ENCODE peak calls at places on chromosomes 1 and 21, in four cellular contexts. L is colonic mucosa, J is suprapubic skin, H is tibial nerve. Y is an unnamed sample. For H3K4me1 and H3K9me3, the result is how much of the 10 kb centered on the place peaks cover.

GRCh38 chr1:214261206-214262123 is 19.5 kb upstream of the SMYD2 start:
- DNase-seq in J (peak), L (peak), H (peak), Y (no peak)

GRCh38 chr1:145979746-145980435 is 15.4 kb downstream of the POLR3GL start:
- DNase-seq in L (no peak), H (no peak), J (no peak), Y (no peak)

GRCh38 chr1:91783423-91784162 is 102.4 kb downstream of the TGFBR3 start:
- DNase-seq in J (no peak), H (no peak), L (no peak), Y (no peak)

GRCh38 chr1:209633335-209633997 is 18.8 kb downstream of the LAMB3 start:
- DNase-seq in J (no peak), H (no peak), L (no peak), Y (no peak)

GRCh38 chr1:165495811-165496143 is 48.0 kb upstream of the LRRC52 start:
- DNase-seq in H (no peak), J (no peak), L (no peak), Y (no peak)

GRCh38 chr1:160884579-160884978 is 401 bp downstream of the ITLN1 start:
- DNase-seq in L (no peak), H (no peak), J (no peak), Y (no peak)

GRCh38 chr1:183892351-183892793 is 87.5 kb downstream of the RGL1 start:
- DNase-seq in J (no peak), H (no peak), L (no peak), Y (no peak)

GRCh38 chr1:233005703-233006102 is 55.3 kb downstream of the NTPCR start:
- DNase-seq in J (no peak), L (no peak), H (no peak), Y (no peak)

GRCh38 chr1:208291923-208292711 is 47.9 kb upstream of the PLXNA2 start:
- DNase-seq in H (no peak), L (no peak), J (no peak), Y (no peak)

GRCh38 chr21:34736116-34736870 is 67.5 kb downstream of the CLIC6 start:
- DNase-seq in L (no peak), H (no peak), J (no peak), Y (no peak)

GRCh38 chr1:202207292-202207691 is 13.7 kb downstream of the LGR6 start:
- DNase-seq in H (no peak), J (no peak), L (no peak), Y (no peak)

GRCh38 chr1:55428944-55429931 is 214.1 kb upstream of the USP24 start:
- DNase-seq in H (peak), J (no peak), L (no peak), Y (peak)

GRCh38 chr1:189929501-189930099 is 548.1 kb downstream of the BRINP3 start:
- DNase-seq in H (no peak), L (no peak), J (no peak), Y (no peak)

GRCh38 chr1:78691995-78692747 is 42.5 kb downstream of the IFI44 start:
- DNase-seq in L (no peak), J (no peak), H (no peak), Y (no peak)

GRCh38 chr1:58596631-58597052 is 19.6 kb upstream of the TACSTD2 start:
- DNase-seq in H (no peak), J (no peak), L (no peak), Y (no peak)

GRCh38 chr1:240145120-240145519 is 53.4 kb downstream of the FMN2 start:
- DNase-seq in L (no peak), J (no peak), H (no peak), Y (no peak)

GRCh38 chr1:223341111-223341510 is 22.9 kb downstream of the SUSD4 start:
- DNase-seq in J (no peak), L (no peak), H (no peak), Y (no peak)

GRCh38 chr1:32876341-32877210 is 5.9 kb upstream of the FNDC5 start:
- DNase-seq in H (no peak), J (no peak), L (peak), Y (no peak)

GRCh38 chr21:34078915-34079314 is 5.5 kb downstream of the MRPS6 start:
- DNase-seq in H (no peak), L (peak), J (no peak), Y (no peak)

GRCh38 chr1:30758785-30759380 is 1.3 kb upstream of the LAPTM5 start:
- DNase-seq in H (no peak), L (no peak), J (no peak), Y (no peak)

GRCh38 chr1:238476881-238477280 is 586.2 kb upstream of the ZP4 start:
- DNase-seq in H (no peak), J (no peak), L (no peak), Y (no peak)

GRCh38 chr1:102365074-102365473 is 368.3 kb upstream of the OLFM3 start:
- DNase-seq in L (no peak), H (no peak), J (no peak), Y (no peak)

GRCh38 chr1:8863712-8864324 is 14.7 kb downstream of the ENO1 start:
- DNase-seq in H (no peak), L (no peak), J (no peak), Y (no peak)

DNA sequence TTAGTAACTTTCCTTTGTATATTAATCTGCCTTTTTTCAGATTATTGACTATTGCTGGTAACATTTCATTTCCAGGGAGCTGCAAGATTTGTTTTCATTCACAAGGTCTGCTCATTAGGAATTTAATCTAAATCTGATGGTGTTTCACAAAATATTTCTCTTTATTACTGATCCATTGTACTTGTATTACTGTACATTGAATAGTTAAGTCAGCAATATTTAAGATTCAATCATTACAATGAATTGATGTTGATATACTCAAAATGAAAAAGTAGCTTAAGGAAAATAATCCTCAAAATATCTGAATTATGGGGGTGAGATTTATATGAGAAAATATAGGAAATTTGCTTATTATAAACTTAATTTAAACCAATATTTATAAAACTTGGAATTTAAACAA is 308.6 kb upstream of the PBX1 start:
- DNase-seq in H (no peak), L (no peak), J (no peak), Y (no peak)
- H3K4me1 ChIP-seq in H (under half), L (under half), J (under half), Y (under half)

GRCh38 chr1:3963554-3963953 is 63.5 kb upstream of the C1orf174 start:
- DNase-seq in J (no peak), L (no peak), H (no peak), Y (no peak)
- H3K9me3 ChIP-seq in J (under half), L (under half), H (under half), Y (under half)

DNA sequence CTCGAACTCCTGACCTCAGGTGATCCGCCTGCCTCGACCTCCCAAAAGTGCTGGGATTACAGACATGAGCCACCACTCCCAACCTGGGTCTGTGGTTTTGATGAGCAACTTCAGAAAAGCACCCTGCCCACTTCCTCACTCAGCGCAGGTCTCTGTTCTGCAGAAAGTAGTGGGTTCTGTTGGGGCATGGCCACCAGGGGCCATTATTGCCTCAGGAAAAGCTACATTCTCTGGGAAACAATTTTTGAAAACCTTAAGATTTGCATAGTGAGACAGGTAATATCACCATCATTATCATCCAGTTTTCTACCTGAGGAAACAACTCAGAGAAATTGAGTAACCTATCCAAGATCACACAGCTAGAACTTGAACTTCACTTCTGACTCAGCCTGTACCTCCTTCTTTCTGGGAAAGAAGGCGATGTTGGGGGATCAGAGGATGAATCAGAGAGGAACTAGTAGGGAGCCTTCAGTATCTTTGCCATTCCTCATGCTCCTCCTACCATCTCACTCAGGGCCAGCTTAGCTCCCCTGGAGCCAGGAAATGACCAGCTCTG is 7.1 kb upstream of the NES start:
- DNase-seq in H (no peak), L (no peak), J (no peak), Y (no peak)
- H3K4me1 ChIP-seq in H (under half), L (under half), J (under half), Y (under half)

DNA sequence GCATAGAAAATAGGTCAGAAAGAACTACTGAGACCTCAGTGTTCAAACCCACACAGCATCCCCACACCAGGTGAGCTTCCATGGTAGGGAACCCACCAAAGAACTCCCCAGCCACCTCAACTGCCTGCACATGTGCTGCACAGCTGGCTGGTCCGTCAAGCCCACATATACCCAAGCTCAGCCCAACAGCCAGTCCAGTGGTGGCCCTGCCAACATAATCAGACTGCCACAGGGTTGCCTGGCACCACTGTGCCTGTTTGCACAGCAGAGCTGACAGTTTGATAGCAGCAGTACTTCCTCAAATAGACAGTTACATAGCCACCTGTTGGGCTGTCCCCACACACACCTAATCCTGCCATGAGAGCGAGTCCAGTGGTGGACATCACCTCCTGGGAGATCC is 283.3 kb upstream of the PRMT6 start:
- DNase-seq in J (no peak), L (no peak), H (no peak), Y (no peak)
- H3K9me3 ChIP-seq in J (under half), L (under half), H (under half), Y (under half)

DNA sequence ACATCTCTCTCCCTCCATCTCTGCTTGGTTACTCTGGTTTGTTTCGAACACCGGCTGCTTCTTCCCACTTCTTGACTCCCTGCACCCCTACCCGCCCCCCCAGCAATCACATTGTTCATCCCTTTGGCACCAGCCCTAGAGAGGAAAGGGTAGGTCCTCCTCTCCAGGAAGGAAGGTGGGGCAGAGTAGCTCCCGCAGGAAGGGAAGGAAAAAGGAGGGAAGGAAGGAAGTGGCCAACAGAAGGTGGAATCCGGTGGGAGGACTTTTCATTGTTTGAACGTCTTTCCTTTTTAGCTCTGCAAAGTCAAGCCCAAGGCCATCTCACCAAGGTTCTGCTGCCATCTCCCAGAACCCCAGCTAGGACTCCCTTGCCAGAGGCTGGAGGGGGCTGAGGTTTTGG is 18.0 kb downstream of the IER5 start:
- DNase-seq in L (no peak), H (no peak), J (no peak), Y (no peak)
- H3K4me1 ChIP-seq in L (under half), H (under half), J (under half), Y (half or more)

DNA sequence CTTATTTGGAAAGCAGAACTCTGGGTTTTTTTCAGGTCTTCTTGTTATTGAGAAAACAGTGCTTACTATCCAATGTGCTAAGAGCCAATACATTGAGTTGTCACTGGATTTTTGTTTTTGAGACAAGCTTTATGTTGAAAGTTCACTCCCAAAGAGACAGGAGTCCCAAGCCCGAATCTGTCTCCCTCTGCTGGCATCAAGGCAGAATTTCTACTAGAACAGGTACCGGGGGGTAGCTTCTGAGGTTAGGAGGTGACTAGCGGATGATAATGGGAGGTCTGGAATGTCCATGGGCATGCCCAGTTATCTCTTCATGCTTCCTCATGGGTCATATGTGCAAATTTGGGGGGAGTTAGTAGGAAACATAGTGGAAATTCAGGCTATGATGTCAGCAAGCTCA is 25.1 kb downstream of the ZNF124 start:
- DNase-seq in L (no peak), H (no peak), J (no peak), Y (no peak)
- H3K9me3 ChIP-seq in L (under half), H (half or more), J (under half), Y (under half)

GRCh38 chr1:153343040-153343681 is 5.5 kb downstream of the PGLYRP4 start:
- DNase-seq in L (no peak), H (no peak), J (peak), Y (no peak)
- H3K4me1 ChIP-seq in L (under half), H (under half), J (under half), Y (under half)

DNA sequence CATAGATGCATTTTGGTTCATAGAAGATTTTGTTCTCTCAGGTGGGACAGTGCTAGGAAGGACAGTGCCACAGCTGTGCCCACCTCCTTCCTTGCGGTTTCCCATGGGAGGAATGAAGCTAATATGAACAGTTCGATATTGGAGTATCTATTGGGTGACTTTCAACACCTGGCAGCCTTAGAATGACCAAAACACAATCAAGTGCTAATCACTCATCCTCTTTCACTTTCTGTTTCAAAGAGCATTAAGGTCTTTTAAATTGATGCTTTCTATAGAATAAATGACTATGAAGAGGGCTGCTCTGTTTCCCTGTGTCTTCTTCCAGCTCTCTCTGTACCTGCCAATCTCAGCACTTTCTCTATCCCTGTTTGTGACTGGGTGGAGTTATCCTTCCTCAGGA is 784.0 kb downstream of the MRPL39 start:
- DNase-seq in J (no peak), H (no peak), L (no peak), Y (no peak)
- H3K9me3 ChIP-seq in J (under half), H (under half), L (under half), Y (under half)

DNA sequence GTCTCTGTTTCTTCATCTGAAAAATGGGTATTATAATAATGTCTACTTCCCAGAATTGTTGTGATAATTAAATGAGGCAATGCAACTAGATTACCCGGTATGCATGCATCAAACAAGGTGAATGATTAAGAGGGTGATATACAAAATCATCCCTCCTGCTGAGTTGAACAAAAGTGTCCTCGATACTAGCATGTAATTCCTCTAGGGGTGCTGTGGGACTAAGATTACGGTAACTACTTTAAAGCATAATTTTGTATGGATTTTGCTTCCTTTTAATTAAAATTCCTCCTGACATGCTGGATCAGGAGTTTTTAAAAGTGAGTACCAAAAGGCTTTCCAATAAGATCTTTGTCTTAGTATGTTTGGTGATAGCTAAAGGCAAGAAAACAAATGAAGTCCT is 98.7 kb upstream of the PRMT6 start:
- DNase-seq in L (no peak), H (no peak), J (no peak), Y (no peak)
- H3K4me1 ChIP-seq in L (under half), H (under half), J (under half), Y (under half)

GRCh38 chr1:242201090-242201489 is 202.2 kb upstream of the MAP1LC3C start:
- DNase-seq in H (no peak), L (no peak), J (no peak), Y (no peak)
- H3K9me3 ChIP-seq in H (under half), L (under half), J (under half), Y (under half)

Y was measured in RWPE2.